ENCODE peak calls at places on chromosome 1, in four cellular contexts. Z, H, O and M are unnamed samples.

GRCh38 chr1:89998306-89998705 is 3.4 kb downstream of the ZNF326 start:
- DNase-seq in O (no peak), H (no peak), Z (no peak), M (no peak)

GRCh38 chr1:114206392-114206791 is 52.7 kb upstream of the SYT6 start:
- DNase-seq in O (no peak), Z (no peak), H (no peak), M (no peak)

GRCh38 chr1:209652121-209652742 is at the start of gene LAMB3:
- DNase-seq in H (no peak), Z (no peak), O (no peak), M (no peak)

GRCh38 chr1:198253668-198254067 is 96.9 kb downstream of the NEK7 start:
- DNase-seq in Z (no peak), H (no peak), O (no peak), M (no peak)

GRCh38 chr1:227428803-227429202 is 110.5 kb upstream of the CDC42BPA start:
- DNase-seq in O (no peak), H (peak), Z (no peak), M (peak)

GRCh38 chr1:220755316-220755715 is 7.2 kb downstream of the MTARC2 start:
- DNase-seq in H (no peak), O (no peak), Z (no peak), M (no peak)

GRCh38 chr1:211735208-211736170 is 60.1 kb upstream of the NEK2 start:
- DNase-seq in H (peak), Z (no peak), O (no peak), M (no peak)

GRCh38 chr1:17045140-17045539 is 8.7 kb downstream of the SDHB start:
- DNase-seq in H (no peak), O (no peak), Z (no peak), M (no peak)

GRCh38 chr1:54178296-54179070 is 21.3 kb downstream of the CYB5RL start:
- DNase-seq in H (no peak), Z (no peak), O (no peak), M (no peak)

GRCh38 chr1:113031060-113031933 is 41.7 kb upstream of the LRIG2 start:
- DNase-seq in Z (no peak), H (no peak), O (no peak), M (no peak)

GRCh38 chr1:62689524-62689923 is 1.3 kb upstream of the DOCK7 start:
- DNase-seq in Z (no peak), O (no peak), H (peak), M (no peak)

GRCh38 chr1:153563339-153563952 is 2.2 kb downstream of the S100A2 start:
- DNase-seq in Z (no peak), H (no peak), O (no peak), M (no peak)

GRCh38 chr1:16430598-16430997 is 6.6 kb downstream of the SPATA21 start:
- DNase-seq in O (no peak), H (no peak), Z (no peak), M (no peak)

GRCh38 chr1:34929853-34930701 is 627 bp upstream of the DLGAP3 start:
- DNase-seq in O (peak), H (no peak), Z (no peak), M (peak)

GRCh38 chr1:38651669-38652068 is 207.9 kb downstream of the RRAGC start:
- DNase-seq in H (no peak), Z (no peak), O (no peak), M (no peak)

GRCh38 chr1:117237701-117238413 is 27.1 kb upstream of the VTCN1 start:
- DNase-seq in H (no peak), O (no peak), Z (no peak), M (no peak)

GRCh38 chr1:201903135-201903534 is 14.4 kb downstream of the SHISA4 start:
- DNase-seq in Z (no peak), O (no peak), H (peak), M (no peak)

GRCh38 chr1:91764471-91765115 is 121.4 kb downstream of the TGFBR3 start:
- DNase-seq in O (peak), Z (no peak), H (no peak), M (peak)

GRCh38 chr1:11787804-11788436 is 17.8 kb downstream of the MTHFR start:
- DNase-seq in H (no peak), O (no peak), Z (no peak), M (no peak)